ENCODE peak calls at places on chromosome 4, in eight cellular contexts. One of them, this sample, is unnamed. For H3K9me3, the result is how much of the 10 kb centered on the place peaks cover.

GRCh38 chr4:144350706-144351105 is 210.2 kb upstream of the GYPA start:
- DNase-seq in left ventricle myocardium inferior: no peak
- DNase-seq in fibroblast of lung: peak
- DNase-seq in sigmoid colon: no peak
- DNase-seq in AG04450: no peak
- DNase-seq in keratinocyte: no peak
- DNase-seq in neuronal stem cell: no peak
- DNase-seq in MG63: no peak
- DNase-seq in this sample: no peak

GRCh38 chr4:158229768-158230167 is 19.5 kb downstream of the TMEM144 start:
- DNase-seq in left ventricle myocardium inferior: no peak
- DNase-seq in fibroblast of lung: no peak
- DNase-seq in sigmoid colon: no peak
- DNase-seq in AG04450: no peak
- DNase-seq in keratinocyte: no peak
- DNase-seq in neuronal stem cell: no peak
- DNase-seq in MG63: no peak
- DNase-seq in this sample: no peak

GRCh38 chr4:25913056-25913850 is 767 bp upstream of the SMIM20 start:
- DNase-seq in left ventricle myocardium inferior: peak
- DNase-seq in fibroblast of lung: no peak
- DNase-seq in sigmoid colon: peak
- DNase-seq in AG04450: no peak
- DNase-seq in keratinocyte: no peak
- DNase-seq in neuronal stem cell: no peak
- DNase-seq in MG63: no peak
- DNase-seq in this sample: peak

GRCh38 chr4:98470831-98471230 is 187.6 kb downstream of the TSPAN5 start:
- DNase-seq in left ventricle myocardium inferior: no peak
- DNase-seq in fibroblast of lung: peak
- DNase-seq in sigmoid colon: no peak
- DNase-seq in AG04450: no peak
- DNase-seq in keratinocyte: no peak
- DNase-seq in neuronal stem cell: no peak
- DNase-seq in MG63: no peak
- DNase-seq in this sample: peak

GRCh38 chr4:40238008-40238699 is 41.3 kb downstream of the RHOH start:
- DNase-seq in left ventricle myocardium inferior: no peak
- DNase-seq in fibroblast of lung: no peak
- DNase-seq in sigmoid colon: no peak
- DNase-seq in AG04450: no peak
- DNase-seq in keratinocyte: no peak
- DNase-seq in neuronal stem cell: no peak
- DNase-seq in MG63: no peak
- DNase-seq in this sample: no peak

GRCh38 chr4:102734591-102735385 is 26.0 kb downstream of the MANBA start:
- DNase-seq in left ventricle myocardium inferior: no peak
- DNase-seq in fibroblast of lung: peak
- DNase-seq in sigmoid colon: no peak
- DNase-seq in AG04450: no peak
- DNase-seq in keratinocyte: no peak
- DNase-seq in neuronal stem cell: no peak
- DNase-seq in MG63: no peak
- DNase-seq in this sample: peak

GRCh38 chr4:28277931-28278330 is 1417.3 kb downstream of the STIM2 start:
- DNase-seq in left ventricle myocardium inferior: no peak
- DNase-seq in fibroblast of lung: no peak
- DNase-seq in sigmoid colon: no peak
- DNase-seq in AG04450: no peak
- DNase-seq in keratinocyte: no peak
- DNase-seq in neuronal stem cell: no peak
- DNase-seq in MG63: no peak
- DNase-seq in this sample: no peak

GRCh38 chr4:111066447-111066846 is 443.6 kb upstream of the PITX2 start:
- DNase-seq in left ventricle myocardium inferior: no peak
- DNase-seq in fibroblast of lung: peak
- DNase-seq in sigmoid colon: no peak
- DNase-seq in AG04450: no peak
- DNase-seq in keratinocyte: no peak
- DNase-seq in neuronal stem cell: no peak
- DNase-seq in MG63: no peak
- DNase-seq in this sample: peak

GRCh38 chr4:128191115-128191897 is 96.3 kb downstream of the PGRMC2 start:
- DNase-seq in left ventricle myocardium inferior: peak
- DNase-seq in fibroblast of lung: peak
- DNase-seq in sigmoid colon: peak
- DNase-seq in AG04450: peak
- DNase-seq in keratinocyte: peak
- DNase-seq in neuronal stem cell: peak
- DNase-seq in MG63: peak
- DNase-seq in this sample: peak

GRCh38 chr4:102500371-102501175 is 586 bp upstream of the NFKB1 start:
- DNase-seq in left ventricle myocardium inferior: peak
- DNase-seq in fibroblast of lung: peak
- DNase-seq in sigmoid colon: peak
- DNase-seq in AG04450: no peak
- DNase-seq in keratinocyte: no peak
- DNase-seq in neuronal stem cell: peak
- DNase-seq in MG63: peak
- DNase-seq in this sample: peak

GRCh38 chr4:5713861-5714260 is 2.9 kb downstream of the EVC start:
- DNase-seq in left ventricle myocardium inferior: no peak
- DNase-seq in fibroblast of lung: no peak
- DNase-seq in sigmoid colon: no peak
- DNase-seq in AG04450: no peak
- DNase-seq in keratinocyte: no peak
- DNase-seq in neuronal stem cell: no peak
- DNase-seq in MG63: no peak
- DNase-seq in this sample: no peak

GRCh38 chr4:13547563-13548041 is 3.3 kb upstream of the NKX3-2 start:
- DNase-seq in left ventricle myocardium inferior: no peak
- DNase-seq in fibroblast of lung: no peak
- DNase-seq in sigmoid colon: peak
- DNase-seq in AG04450: no peak
- DNase-seq in keratinocyte: no peak
- DNase-seq in neuronal stem cell: no peak
- DNase-seq in MG63: peak
- DNase-seq in this sample: peak

GRCh38 chr4:122710434-122711308 is 21.8 kb upstream of the BBS12 start:
- DNase-seq in left ventricle myocardium inferior: no peak
- DNase-seq in fibroblast of lung: peak
- DNase-seq in sigmoid colon: no peak
- DNase-seq in AG04450: no peak
- DNase-seq in keratinocyte: no peak
- DNase-seq in neuronal stem cell: no peak
- DNase-seq in MG63: no peak
- DNase-seq in this sample: no peak

GRCh38 chr4:41509411-41510008 is 28.4 kb upstream of the LIMCH1 start:
- DNase-seq in left ventricle myocardium inferior: peak
- DNase-seq in fibroblast of lung: peak
- DNase-seq in sigmoid colon: no peak
- DNase-seq in AG04450: no peak
- DNase-seq in keratinocyte: no peak
- DNase-seq in neuronal stem cell: no peak
- DNase-seq in MG63: peak
- DNase-seq in this sample: no peak

GRCh38 chr4:157045507-157046127 is 30.3 kb upstream of the GLRB start:
- DNase-seq in left ventricle myocardium inferior: no peak
- DNase-seq in fibroblast of lung: peak
- DNase-seq in sigmoid colon: peak
- DNase-seq in AG04450: peak
- DNase-seq in keratinocyte: no peak
- DNase-seq in neuronal stem cell: peak
- DNase-seq in MG63: peak
- DNase-seq in this sample: peak

GRCh38 chr4:102492531-102493241 is 8.5 kb upstream of the NFKB1 start:
- DNase-seq in left ventricle myocardium inferior: no peak
- DNase-seq in fibroblast of lung: no peak
- DNase-seq in sigmoid colon: no peak
- DNase-seq in AG04450: no peak
- DNase-seq in keratinocyte: no peak
- DNase-seq in neuronal stem cell: no peak
- DNase-seq in MG63: no peak
- DNase-seq in this sample: no peak

GRCh38 chr4:338759-339097 is 1.1 kb downstream of the ZNF141 start:
- DNase-seq in left ventricle myocardium inferior: no peak
- DNase-seq in fibroblast of lung: no peak
- DNase-seq in sigmoid colon: no peak
- DNase-seq in AG04450: no peak
- DNase-seq in keratinocyte: no peak
- DNase-seq in neuronal stem cell: no peak
- DNase-seq in MG63: no peak
- DNase-seq in this sample: no peak

GRCh38 chr4:337932-338758 is 531 bp downstream of the ZNF141 start:
- DNase-seq in left ventricle myocardium inferior: no peak
- DNase-seq in fibroblast of lung: peak
- DNase-seq in sigmoid colon: no peak
- DNase-seq in AG04450: no peak
- DNase-seq in keratinocyte: no peak
- DNase-seq in neuronal stem cell: no peak
- DNase-seq in MG63: peak
- DNase-seq in this sample: no peak

GRCh38 chr4:337143-337931 is at the start of gene ZNF141:
- DNase-seq in left ventricle myocardium inferior: peak
- DNase-seq in fibroblast of lung: peak
- DNase-seq in sigmoid colon: peak
- DNase-seq in AG04450: peak
- DNase-seq in keratinocyte: peak
- DNase-seq in neuronal stem cell: peak
- DNase-seq in MG63: peak
- DNase-seq in this sample: peak

GRCh38 chr4:336893-337142 is 796 bp upstream of the ZNF141 start:
- DNase-seq in left ventricle myocardium inferior: no peak
- DNase-seq in fibroblast of lung: no peak
- DNase-seq in sigmoid colon: peak
- DNase-seq in AG04450: no peak
- DNase-seq in keratinocyte: no peak
- DNase-seq in neuronal stem cell: no peak
- DNase-seq in MG63: no peak
- DNase-seq in this sample: no peak

DNA sequence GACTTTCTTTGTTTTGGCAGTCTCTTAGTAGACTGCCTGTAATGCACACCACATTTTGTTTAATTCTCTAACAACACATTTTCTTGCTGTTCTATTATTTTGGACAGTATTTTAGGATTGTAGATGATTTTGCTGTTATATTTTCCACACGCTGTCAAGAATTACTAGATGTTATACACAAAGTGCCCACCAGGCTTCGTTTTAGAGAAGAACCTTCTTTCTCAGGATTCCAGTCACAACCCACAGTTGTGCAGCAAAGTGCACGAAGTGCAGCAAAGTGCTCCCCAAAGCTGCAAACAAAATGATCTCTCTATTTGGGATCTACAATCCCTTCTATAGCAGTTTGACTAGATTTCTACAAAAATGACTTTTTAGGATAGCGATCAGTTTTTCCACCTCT is 2.4 kb downstream of the ZNF141 start:
- DNase-seq in left ventricle myocardium inferior: no peak
- DNase-seq in fibroblast of lung: no peak
- DNase-seq in sigmoid colon: no peak
- DNase-seq in AG04450: no peak
- DNase-seq in keratinocyte: no peak
- DNase-seq in neuronal stem cell: no peak
- DNase-seq in MG63: no peak
- DNase-seq in this sample: no peak
- H3K9me3 ChIP-seq in left ventricle myocardium inferior: under half
- H3K9me3 ChIP-seq in fibroblast of lung: under half
- H3K9me3 ChIP-seq in sigmoid colon: under half
- H3K9me3 ChIP-seq in AG04450: under half
- H3K9me3 ChIP-seq in keratinocyte: under half
- H3K9me3 ChIP-seq in neuronal stem cell: half or more
- H3K9me3 ChIP-seq in MG63: under half
- H3K9me3 ChIP-seq in this sample: under half

DNA sequence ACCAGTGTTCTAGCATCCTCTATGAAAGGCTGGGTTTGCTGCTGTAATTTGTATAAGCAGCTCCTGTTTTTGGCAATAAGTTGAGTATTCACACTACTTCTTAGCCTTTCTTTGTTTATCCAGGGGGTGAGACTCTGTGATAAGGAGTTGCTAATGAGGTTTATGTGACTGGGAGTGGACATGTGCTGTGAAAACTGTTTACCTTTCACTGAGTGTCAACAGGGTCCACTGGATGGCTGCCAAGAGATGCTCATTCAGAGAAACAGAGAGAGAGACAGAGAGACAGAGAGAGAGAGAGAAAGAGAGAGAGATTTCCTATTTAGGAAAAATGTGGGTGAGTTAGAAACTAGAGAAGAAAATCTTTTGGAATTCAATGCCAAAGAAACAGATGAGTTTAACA is 233.9 kb downstream of the CHIC2 start:
- DNase-seq in left ventricle myocardium inferior: no peak
- DNase-seq in fibroblast of lung: no peak
- DNase-seq in sigmoid colon: no peak
- DNase-seq in AG04450: no peak
- DNase-seq in keratinocyte: no peak
- DNase-seq in neuronal stem cell: no peak
- DNase-seq in MG63: no peak
- DNase-seq in this sample: no peak
- H3K9me3 ChIP-seq in left ventricle myocardium inferior: under half
- H3K9me3 ChIP-seq in fibroblast of lung: under half
- H3K9me3 ChIP-seq in sigmoid colon: under half
- H3K9me3 ChIP-seq in AG04450: under half
- H3K9me3 ChIP-seq in keratinocyte: under half
- H3K9me3 ChIP-seq in neuronal stem cell: under half
- H3K9me3 ChIP-seq in MG63: half or more
- H3K9me3 ChIP-seq in this sample: under half

DNA sequence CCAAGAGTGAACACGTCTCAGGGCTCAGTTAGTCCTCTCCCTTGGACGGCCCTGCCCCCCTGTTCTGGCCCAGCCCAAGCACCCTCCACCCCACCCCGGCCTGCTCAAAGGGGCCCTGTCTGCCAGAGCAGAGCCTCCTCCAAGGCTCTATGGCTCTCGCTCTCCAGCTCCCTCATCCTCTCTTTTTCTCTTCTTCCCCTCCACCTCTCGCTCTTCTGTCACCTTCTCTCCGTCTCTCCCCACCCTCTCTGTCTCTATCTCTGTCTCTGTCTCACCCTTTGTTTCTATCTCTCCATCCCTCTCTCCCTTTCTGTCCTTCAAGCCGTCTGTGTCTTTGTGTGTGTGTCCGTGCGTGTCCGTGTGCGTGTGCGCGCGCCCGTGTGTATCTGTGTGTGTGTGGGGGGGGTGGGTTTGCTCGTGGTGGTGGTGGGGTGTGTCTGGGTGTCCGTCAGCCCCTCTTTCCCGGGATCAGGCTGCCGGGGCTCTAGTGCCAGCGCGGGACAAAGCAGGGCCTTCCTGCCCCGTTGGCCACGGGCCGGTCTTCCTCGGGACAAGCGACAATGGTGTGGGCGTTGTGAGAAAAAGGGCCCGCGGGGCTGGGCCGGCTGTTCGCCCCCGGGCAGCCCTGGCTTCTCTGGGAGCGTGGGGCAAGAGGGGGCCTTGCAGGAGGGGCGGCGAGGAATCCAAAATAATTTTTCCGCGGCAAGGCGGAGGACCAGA is 8.7 kb downstream of the FRG2 start:
- DNase-seq in left ventricle myocardium inferior: no peak
- DNase-seq in fibroblast of lung: no peak
- DNase-seq in sigmoid colon: no peak
- DNase-seq in AG04450: no peak
- DNase-seq in keratinocyte: no peak
- DNase-seq in neuronal stem cell: no peak
- DNase-seq in MG63: no peak
- DNase-seq in this sample: no peak
- H3K9me3 ChIP-seq in left ventricle myocardium inferior: under half
- H3K9me3 ChIP-seq in fibroblast of lung: under half
- H3K9me3 ChIP-seq in sigmoid colon: under half
- H3K9me3 ChIP-seq in AG04450: under half
- H3K9me3 ChIP-seq in keratinocyte: under half
- H3K9me3 ChIP-seq in neuronal stem cell: under half
- H3K9me3 ChIP-seq in MG63: under half
- H3K9me3 ChIP-seq in this sample: under half

GRCh38 chr4:68141852-68142251 is 12.2 kb upstream of the TMPRSS11F start:
- DNase-seq in left ventricle myocardium inferior: no peak
- DNase-seq in fibroblast of lung: no peak
- DNase-seq in sigmoid colon: no peak
- DNase-seq in AG04450: no peak
- DNase-seq in keratinocyte: no peak
- DNase-seq in neuronal stem cell: no peak
- DNase-seq in MG63: no peak
- DNase-seq in this sample: no peak
- H3K9me3 ChIP-seq in left ventricle myocardium inferior: under half
- H3K9me3 ChIP-seq in fibroblast of lung: under half
- H3K9me3 ChIP-seq in sigmoid colon: under half
- H3K9me3 ChIP-seq in AG04450: under half
- H3K9me3 ChIP-seq in keratinocyte: under half
- H3K9me3 ChIP-seq in neuronal stem cell: under half
- H3K9me3 ChIP-seq in MG63: under half
- H3K9me3 ChIP-seq in this sample: under half

This sample was measured in SJSA1.